ENCODE peak calls at places on chromosomes 3 and 15, in five cellular contexts. L is left ventricle myocardium inferior, Y is uterus, K is thoracic aorta, Z is HL-60. V is an unnamed sample.

GRCh38 chr3:30720586-30721313 is 114.3 kb downstream of the TGFBR2 start:
- DNase-seq in K (no peak), Z (no peak), L (no peak), Y (no peak), V (no peak)

GRCh38 chr15:68204776-68205557 is at the start of gene CALML4:
- DNase-seq in K (no peak), Y (peak), Z (peak), L (peak), V (peak)

GRCh38 chr3:53243785-53244184 is 12.0 kb downstream of the TKT start:
- DNase-seq in L (no peak), K (no peak), Z (no peak), Y (no peak), V (no peak)

GRCh38 chr3:9906480-9906879 is 3.8 kb downstream of the IL17RE start:
- DNase-seq in Z (no peak), K (no peak), L (no peak), Y (no peak), V (no peak)

GRCh38 chr3:23865595-23866396 is 51.0 kb downstream of the NKIRAS1 start:
- DNase-seq in Z (no peak), Y (no peak), L (no peak), K (no peak), V (no peak)

GRCh38 chr3:45055032-45055410 is 28.9 kb downstream of the CLEC3B start:
- DNase-seq in Z (peak), K (no peak), Y (no peak), L (no peak), V (no peak)

GRCh38 chr3:178990293-178990692 is 81.3 kb downstream of the ZMAT3 start:
- DNase-seq in Z (no peak), Y (no peak), L (no peak), K (no peak), V (no peak)

GRCh38 chr3:148718982-148719862 is 21.5 kb downstream of the AGTR1 start:
- DNase-seq in Y (no peak), K (no peak), Z (no peak), L (no peak), V (no peak)

GRCh38 chr3:187889601-187890404 is 144.5 kb upstream of the BCL6 start:
- DNase-seq in Y (peak), Z (peak), L (no peak), K (no peak), V (peak)

GRCh38 chr3:151383956-151384355 is 597 bp downstream of the P2RY12 start:
- DNase-seq in Z (no peak), L (no peak), K (no peak), Y (no peak), V (no peak)

GRCh38 chr3:134427400-134428111 is 53.3 kb upstream of the AMOTL2 start:
- DNase-seq in Z (no peak), L (no peak), Y (peak), K (no peak), V (peak)

GRCh38 chr3:70999730-71000129 is 583.8 kb downstream of the FOXP1 start:
- DNase-seq in K (no peak), Y (no peak), L (no peak), Z (no peak), V (no peak)

GRCh38 chr15:60573936-60574335 is 95.0 kb upstream of the ICE2 start:
- DNase-seq in K (no peak), Y (no peak), L (no peak), Z (no peak), V (no peak)

GRCh38 chr15:77631790-77632551 is 741 bp downstream of the LINGO1 start:
- DNase-seq in Y (no peak), K (no peak), L (peak), Z (no peak), V (no peak)

GRCh38 chr3:194112120-194113106 is 23.5 kb upstream of the HES1 start:
- DNase-seq in L (no peak), Y (no peak), Z (no peak), K (no peak), V (no peak)

GRCh38 chr3:169227911-169228310 is 435.6 kb downstream of the MECOM start:
- DNase-seq in Z (peak), K (no peak), Y (no peak), L (no peak), V (no peak)

GRCh38 chr3:73405000-73405399 is 219.7 kb downstream of the PDZRN3 start:
- DNase-seq in L (no peak), Y (no peak), Z (no peak), K (no peak), V (no peak)
- TF ChIP-seq CTCF in L (no peak), Y (no peak), Z (no peak), K (no peak), V (no peak)

GRCh38 chr15:83068054-83068453 is 1.0 kb upstream of the BTBD1 start:
- DNase-seq in K (no peak), L (no peak), Z (no peak), Y (no peak), V (no peak)
- H3K27ac ChIP-seq in K (peak), L (peak), Z (no peak), Y (peak), V (peak)

DNA sequence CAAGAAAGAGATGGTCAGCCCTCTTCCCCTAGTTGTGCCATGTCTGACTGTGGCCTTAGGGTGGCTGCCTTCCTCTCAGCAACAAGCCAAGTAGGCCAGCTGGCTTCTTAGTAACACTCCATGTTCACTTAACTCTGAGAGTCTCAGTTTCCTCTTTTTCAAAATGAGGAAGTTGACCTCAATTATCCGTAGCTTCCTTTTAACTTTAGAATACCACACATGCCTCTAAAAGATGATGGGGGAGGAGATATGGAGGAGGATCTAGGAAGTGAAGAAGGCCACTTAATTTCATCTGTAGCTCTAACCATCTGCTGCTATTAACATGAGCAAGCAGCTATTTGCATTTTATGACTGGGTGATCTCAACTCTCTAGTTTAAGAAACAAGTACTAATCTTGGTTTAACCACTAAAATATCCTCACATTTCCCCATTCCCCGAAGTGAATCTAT is 32.9 kb downstream of the CD200R1L start:
- DNase-seq in L (no peak), Z (peak), Y (no peak), K (no peak), V (peak)
- H3K4me3 ChIP-seq in L (no peak), Z (no peak), Y (no peak), K (no peak), V (no peak)

DNA sequence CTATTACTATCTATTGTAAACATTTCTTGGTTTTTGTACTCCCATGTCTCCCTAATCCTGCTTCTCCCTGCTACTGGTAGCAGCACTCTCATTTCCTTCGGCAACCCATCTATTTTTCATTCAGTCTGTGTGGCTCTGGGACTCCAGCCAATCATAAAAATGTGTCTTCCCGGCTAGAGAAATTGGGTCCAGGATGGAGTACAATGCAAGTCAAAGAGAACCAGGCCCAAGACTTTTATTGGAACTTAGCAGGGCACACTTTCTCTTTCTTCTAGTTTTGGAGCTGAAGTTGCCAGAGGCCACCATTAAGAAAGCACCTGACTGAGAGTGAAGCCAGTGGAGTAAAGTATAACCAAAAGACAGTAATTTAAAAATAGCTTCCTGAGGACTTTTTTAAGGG is 22.8 kb upstream of the ARHGEF26 start:
- DNase-seq in K (no peak), Z (no peak), Y (no peak), L (no peak), V (no peak)
- TF ChIP-seq CTCF in K (no peak), Z (no peak), Y (no peak), L (no peak), V (no peak)

DNA sequence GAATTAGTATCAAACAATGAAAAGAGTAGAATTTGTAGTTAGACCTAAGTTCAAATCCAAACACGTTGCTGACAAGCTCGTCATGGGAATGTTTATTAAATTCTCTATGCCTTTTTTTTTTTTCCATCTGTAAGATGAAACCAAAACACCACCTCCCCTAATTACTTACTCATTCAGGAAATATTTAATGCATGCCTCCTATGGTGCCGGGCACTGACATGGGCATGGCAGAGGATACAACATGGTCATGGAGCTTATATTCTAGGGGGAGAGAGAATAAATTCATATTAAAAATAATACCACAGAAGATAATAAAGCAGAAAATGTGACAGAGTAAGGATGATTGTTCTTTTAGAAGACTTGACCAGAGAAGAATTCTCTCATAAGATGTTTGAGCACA is 215.8 kb downstream of the RYR3 start:
- DNase-seq in Y (no peak), K (no peak), Z (no peak), L (no peak), V (no peak)
- H3K27ac ChIP-seq in Y (peak), K (no peak), Z (no peak), L (no peak), V (no peak)

GRCh38 chr3:63050548-63050947 is 175.3 kb upstream of the CADPS start:
- DNase-seq in K (no peak), Y (no peak), L (no peak), Z (no peak), V (no peak)
- H3K4me3 ChIP-seq in K (no peak), Y (no peak), L (no peak), Z (no peak), V (no peak)

GRCh38 chr15:57741089-57741488 is 34.6 kb downstream of the POLR2M start:
- DNase-seq in Z (no peak), L (no peak), Y (no peak), K (no peak), V (no peak)

GRCh38 chr15:57740048-57740447 is 33.5 kb downstream of the POLR2M start:
- DNase-seq in Y (no peak), K (no peak), L (no peak), Z (no peak), V (no peak)

GRCh38 chr15:57746752-57747151 is 40.2 kb downstream of the POLR2M start:
- DNase-seq in Z (no peak), K (no peak), L (no peak), Y (peak), V (no peak)

GRCh38 chr15:57747206-57747605 is 40.7 kb downstream of the POLR2M start:
- DNase-seq in K (no peak), Y (peak), Z (peak), L (no peak), V (no peak)

DNA sequence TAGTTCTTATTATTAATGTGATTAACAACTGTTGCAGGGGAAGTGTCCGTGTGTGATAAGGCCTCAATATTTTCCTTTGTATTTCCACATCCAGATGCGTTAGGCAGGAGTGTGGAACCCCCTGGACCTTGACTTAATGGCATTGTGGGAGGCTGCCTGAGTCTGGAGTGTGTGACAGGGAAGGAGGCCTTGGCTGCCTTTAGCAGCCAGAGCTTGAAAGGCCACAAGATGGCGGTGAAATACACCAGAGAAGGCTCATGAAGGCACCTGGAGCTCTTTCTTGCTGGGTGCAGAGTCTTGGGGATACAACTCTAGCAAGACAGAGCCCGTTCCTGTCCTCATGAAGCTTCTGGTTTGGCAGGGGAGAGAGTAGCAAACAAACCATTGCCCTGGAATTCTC is 36.9 kb downstream of the POLR2M start:
- DNase-seq in K (no peak), L (no peak), Y (no peak), Z (no peak), V (no peak)
- TF ChIP-seq CTCF in K (no peak), L (peak), Y (no peak), Z (no peak), V (no peak)

DNA sequence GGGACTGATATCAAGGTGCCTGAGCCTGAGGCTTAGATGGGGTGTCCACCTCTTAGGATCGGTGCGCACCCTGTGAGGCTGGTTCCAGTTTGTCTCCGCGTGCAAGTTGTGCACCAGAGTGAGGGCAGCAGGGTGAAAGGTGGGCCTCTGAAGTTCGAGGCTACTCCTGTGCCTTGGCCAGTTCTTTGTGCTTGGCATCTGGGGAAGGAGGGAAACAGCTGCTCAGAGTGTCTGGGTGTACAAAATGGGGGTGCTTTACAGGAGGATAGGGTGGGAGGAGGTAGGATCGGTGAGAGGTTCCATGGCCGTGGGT is 835 bp downstream of the VPS8 start:
- DNase-seq in Y (no peak), L (no peak), Z (no peak), K (no peak), V (no peak)
- H3K27ac ChIP-seq in Y (no peak), L (peak), Z (peak), K (no peak), V (peak)

GRCh38 chr3:115423170-115423569 is 200.1 kb upstream of the GAP43 start:
- DNase-seq in L (no peak), K (no peak), Z (peak), Y (no peak), V (no peak)
- H3K4me3 ChIP-seq in L (no peak), K (no peak), Z (no peak), Y (no peak), V (no peak)

V was measured in gastrocnemius medialis.